ENCODE peak calls at places on chromosomes 2 and 18, in six cellular contexts. F is GM12878, I is coronary artery, V is foreskin fibroblast, T is AG04449, N is tibial nerve. W is an unnamed sample.
A peak's percentile ranks its signal among the peaks of the same experiment; 100 is the strongest.

GRCh38 chr18:60069145-60069544 is 169.3 kb downstream of the PMAIP1 start:
- DNase-seq in F (no peak), I (no peak), V (no peak), T (no peak), N (no peak), W (no peak)

GRCh38 chr2:236877972-236878371 is 207.7 kb upstream of the COPS8 start:
- DNase-seq in F (no peak), I (no peak), V (no peak), T (no peak), N (no peak), W (no peak)

GRCh38 chr2:30178618-30179404 is 32.0 kb downstream of the YPEL5 start:
- DNase-seq in F (no peak), I (no peak), V (peak; percentile 86), T (no peak), N (peak; percentile 65), W (no peak)

GRCh38 chr2:216519154-216519762 is 20.6 kb downstream of the RPL37A start:
- DNase-seq in F (no peak), I (peak; percentile 12), V (peak; percentile 93), T (no peak), N (peak; percentile 93), W (peak; percentile 87)

GRCh38 chr2:117835990-117836760 is 21.7 kb downstream of the DDX18 start:
- DNase-seq in F (no peak), I (peak; percentile 88), V (peak; percentile 95), T (peak; percentile 29), N (peak; percentile 73), W (peak; percentile 82)

GRCh38 chr2:64394174-64394573 is 59.8 kb upstream of the LGALSL start:
- DNase-seq in F (no peak), I (no peak), V (no peak), T (no peak), N (no peak), W (no peak)

GRCh38 chr2:85161626-85161960 is 28.4 kb downstream of the TCF7L1 start:
- DNase-seq in F (no peak), I (no peak), V (no peak), T (no peak), N (no peak), W (peak; percentile 61)

GRCh38 chr2:120344991-120345975 is 653 bp upstream of the INHBB start:
- DNase-seq in F (no peak), I (no peak), V (peak; percentile 53), T (no peak), N (no peak), W (no peak)

GRCh38 chr2:96146881-96147592 is 1.8 kb upstream of the DUSP2 start:
- DNase-seq in F (no peak), I (no peak), V (no peak), T (no peak), N (no peak), W (no peak)

GRCh38 chr2:144835634-144836351 is 315.9 kb upstream of the ZEB2 start:
- DNase-seq in F (no peak), I (no peak), V (peak; percentile 30), T (no peak), N (no peak), W (peak; percentile 38)

GRCh38 chr2:218317832-218318231 is 25.5 kb upstream of the TMBIM1 start:
- DNase-seq in F (no peak), I (no peak), V (no peak), T (no peak), N (no peak), W (no peak)

GRCh38 chr2:85961053-85961452 is 72.3 kb upstream of the ST3GAL5 start:
- DNase-seq in F (no peak), I (no peak), V (no peak), T (no peak), N (no peak), W (no peak)

GRCh38 chr2:55710025-55710424 is 16.4 kb upstream of the PNPT1 start:
- DNase-seq in F (no peak), I (no peak), V (no peak), T (no peak), N (no peak), W (no peak)

GRCh38 chr2:11506611-11506969 is 27.3 kb upstream of the GREB1 start:
- DNase-seq in F (no peak), I (no peak), V (no peak), T (no peak), N (no peak), W (no peak)
- H3K4me3 ChIP-seq in F (no peak overlapping the region), I (no peak overlapping the region), V (no peak overlapping the region), T (no peak overlapping the region), N (no peak overlapping the region), W (no peak overlapping the region)

GRCh38 chr18:77711096-77711495 is 461.4 kb downstream of the GALR1 start:
- DNase-seq in F (no peak), I (no peak), V (no peak), T (no peak), N (no peak), W (no peak)
- TF ChIP-seq CTCF in F (no peak), I (no peak), V (no peak), T (no peak), N (no peak), W (peak; percentile 12)

DNA sequence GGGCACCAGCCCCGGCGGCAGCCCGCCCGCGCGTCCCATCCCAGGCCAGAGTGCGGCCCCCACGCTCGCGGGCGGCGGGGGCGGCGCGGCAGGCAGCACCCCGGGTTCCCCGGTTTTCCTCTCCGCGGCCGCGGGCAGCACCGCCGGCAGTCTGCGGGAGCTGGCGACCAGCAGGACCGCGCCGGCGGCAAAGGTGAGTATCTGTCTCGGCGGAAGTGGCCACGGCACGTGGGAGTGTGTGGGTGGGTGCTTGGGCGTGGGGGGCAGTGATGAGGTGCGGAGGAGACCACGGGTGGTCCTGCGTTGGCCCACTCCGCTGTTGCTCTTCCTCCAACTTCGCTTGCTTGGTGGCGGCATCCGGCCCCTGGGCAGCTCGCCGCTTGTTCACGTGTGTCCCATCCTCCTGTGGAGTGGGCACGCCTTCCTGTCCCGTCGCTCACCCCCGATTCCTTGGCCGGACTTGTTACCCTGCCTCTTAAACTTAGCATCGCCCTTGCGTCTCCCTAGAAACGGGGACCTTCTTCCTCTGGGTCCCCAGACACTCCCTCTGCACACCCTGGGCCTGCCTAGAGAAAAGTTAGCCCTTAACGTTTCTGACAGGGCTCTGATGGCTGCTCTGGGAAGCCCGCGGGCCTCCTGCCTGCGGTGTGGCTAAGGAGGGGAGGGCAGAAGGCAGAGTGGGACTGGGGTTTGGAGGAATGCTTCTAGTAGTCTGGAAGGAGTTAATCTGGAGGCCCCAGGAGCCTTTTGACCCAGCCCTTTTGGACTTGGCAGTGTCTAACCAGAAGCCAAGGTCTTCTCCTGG is 1.1 kb downstream of the SH3RF3 start:
- DNase-seq in F (no peak), I (peak; percentile 80), V (peak; percentile 67), T (no peak), N (no peak), W (peak; percentile 41)
- H3K4me3 ChIP-seq in F (peak overlapping the region; percentile 45), I (peak overlapping the region; percentile 96), V (peak overlapping the region; percentile 74), T (peak overlapping the region; percentile 72), N (peak overlapping the region; percentile 44), W (peak overlapping the region; percentile 73)

DNA sequence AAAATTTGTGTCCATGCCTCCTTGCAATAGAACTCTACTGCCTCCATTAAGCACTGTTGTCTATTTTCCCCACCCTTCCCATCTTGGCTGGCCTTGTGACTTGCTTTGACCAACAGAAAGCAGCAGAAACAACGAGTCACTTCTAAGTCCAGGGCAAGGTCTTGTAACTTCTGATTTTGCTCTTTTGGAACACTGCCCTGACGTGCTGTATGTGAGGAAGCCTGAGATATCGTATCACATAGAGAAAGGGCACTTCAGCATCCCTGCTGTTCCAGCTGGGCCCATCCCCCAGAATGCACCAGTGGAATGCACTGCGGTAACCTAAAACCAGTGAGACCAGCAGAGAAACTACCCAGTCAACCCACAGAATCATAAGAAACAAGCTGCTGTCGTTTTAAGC is 28.1 kb downstream of the NCKAP1 start:
- DNase-seq in F (no peak), I (no peak), V (peak; percentile 55), T (no peak), N (no peak), W (peak; percentile 86)
- TF ChIP-seq CTCF in F (no peak), I (no peak), V (no peak), T (no peak), N (no peak), W (no peak)

GRCh38 chr18:37450434-37451133 is 115.0 kb downstream of the CELF4 start:
- DNase-seq in F (no peak), I (no peak), V (peak; percentile 67), T (no peak), N (no peak), W (no peak)
- H3K4me3 ChIP-seq in F (no peak overlapping the region), I (no peak overlapping the region), V (no peak overlapping the region), T (no peak overlapping the region), N (no peak overlapping the region), W (no peak overlapping the region)

GRCh38 chr2:48694143-48694542 is 61.4 kb downstream of the LHCGR start:
- DNase-seq in F (no peak), I (no peak), V (no peak), T (no peak), N (no peak), W (peak; percentile 45)

GRCh38 chr2:48693645-48694044 is 61.9 kb downstream of the LHCGR start:
- DNase-seq in F (no peak), I (no peak), V (no peak), T (no peak), N (no peak), W (peak; percentile 18)

GRCh38 chr2:48695991-48696390 is 59.5 kb downstream of the LHCGR start:
- DNase-seq in F (no peak), I (no peak), V (no peak), T (no peak), N (no peak), W (no peak)

GRCh38 chr2:48692292-48692691 is 63.2 kb downstream of the LHCGR start:
- DNase-seq in F (no peak), I (no peak), V (no peak), T (no peak), N (no peak), W (no peak)

DNA sequence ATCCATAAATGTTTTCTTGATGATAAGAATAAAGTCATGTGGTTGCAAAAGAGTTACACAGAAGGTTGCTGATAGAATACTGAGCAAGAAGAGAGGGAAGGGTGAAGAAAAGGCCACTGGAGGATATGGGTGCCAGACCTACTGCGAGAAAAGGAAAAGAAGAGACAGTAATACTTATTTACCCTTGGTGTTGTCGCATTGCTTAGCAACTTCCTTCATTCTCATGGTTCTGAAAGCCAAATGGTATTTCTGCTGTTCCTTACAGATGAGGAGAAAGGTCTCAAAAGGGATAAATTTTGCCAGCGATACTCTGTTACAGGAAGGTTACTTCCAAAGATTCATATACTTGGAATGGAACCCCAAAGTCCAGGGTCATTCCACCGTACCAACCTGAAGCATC is 62.5 kb downstream of the LHCGR start:
- DNase-seq in F (no peak), I (no peak), V (no peak), T (no peak), N (no peak), W (peak; percentile 18)
- TF ChIP-seq CTCF in F (no peak), I (no peak), V (no peak), T (no peak), N (no peak), W (no peak)

GRCh38 chr2:60483400-60483799 is 70.1 kb downstream of the BCL11A start:
- DNase-seq in F (no peak), I (no peak), V (peak; percentile 81), T (peak; percentile 66), N (no peak), W (peak; percentile 59)
- H3K4me3 ChIP-seq in F (no peak overlapping the region), I (no peak overlapping the region), V (no peak overlapping the region), T (peak overlapping the region; percentile 41), N (no peak overlapping the region), W (no peak overlapping the region)

GRCh38 chr2:188976545-188977268 is 2.5 kb downstream of the COL3A1 start:
- DNase-seq in F (no peak), I (no peak), V (peak; percentile 77), T (no peak), N (no peak), W (peak; percentile 54)
- TF ChIP-seq CTCF in F (no peak), I (peak; percentile 22), V (peak; percentile 45), T (peak; percentile 46), N (peak; percentile 39), W (peak; percentile 49)